ENCODE peak calls at places on chromosomes 11 and 22, in eight cellular contexts. G is BJ, I is RKO, V is ELR, K is NCI-H1694 treated with DMSO at 0.1 percent for 48 hours, X is mucosa of descending colon, M is left cardiac atrium, H is OCI-M1. R is an unnamed sample.

GRCh38 chr11:14480716-14481115 is 18.9 kb downstream of the COPB1 start:
- DNase-seq in M (no peak), X (no peak), G (no peak), V (no peak), K (no peak), I (no peak), H (peak), R (no peak)

GRCh38 chr11:88354909-88355308 is 17.4 kb upstream of the CTSC start:
- DNase-seq in V (no peak), K (no peak), X (no peak), H (peak), M (no peak), I (no peak), G (no peak), R (no peak)

GRCh38 chr11:12116425-12117032 is 6.1 kb downstream of the MICAL2 start:
- DNase-seq in M (no peak), G (no peak), V (no peak), I (no peak), H (peak), K (no peak), X (no peak), R (no peak)

GRCh38 chr11:2249191-2249916 is 21.0 kb downstream of the ASCL2 start:
- DNase-seq in I (no peak), X (no peak), G (no peak), M (no peak), V (no peak), K (no peak), H (no peak), R (no peak)

GRCh38 chr11:71454470-71455113 is 1.6 kb downstream of the NADSYN1 start:
- DNase-seq in V (no peak), K (no peak), X (peak), H (no peak), M (no peak), G (no peak), I (no peak), R (no peak)

GRCh38 chr11:130178992-130179391 is 19.4 kb downstream of the ST14 start:
- DNase-seq in H (no peak), G (no peak), V (no peak), K (no peak), I (no peak), M (no peak), X (no peak), R (no peak)

GRCh38 chr22:39183991-39184585 is 31.6 kb upstream of the CBX7 start:
- DNase-seq in I (peak), V (peak), G (no peak), K (no peak), H (no peak), M (peak), X (no peak), R (no peak)

GRCh38 chr11:78094250-78094649 is 14.6 kb upstream of the NDUFC2 start:
- DNase-seq in H (peak), V (no peak), K (no peak), M (no peak), I (no peak), X (no peak), G (no peak), R (no peak)

GRCh38 chr11:27423125-27423524 is 49.5 kb downstream of the LGR4 start:
- DNase-seq in H (no peak), I (no peak), X (no peak), K (no peak), M (peak), V (peak), G (peak), R (no peak)

GRCh38 chr11:122150484-122151124 is 34.6 kb upstream of the BLID start:
- DNase-seq in M (no peak), K (no peak), V (no peak), X (no peak), H (no peak), G (no peak), I (no peak), R (no peak)

GRCh38 chr11:102382384-102382783 is 35.4 kb downstream of the BIRC2 start:
- DNase-seq in K (no peak), H (no peak), V (no peak), G (no peak), M (no peak), I (no peak), X (no peak), R (no peak)

GRCh38 chr11:73585834-73586575 is 11.9 kb downstream of the FAM168A start:
- DNase-seq in X (no peak), I (peak), M (no peak), V (peak), K (no peak), G (no peak), H (no peak), R (no peak)